ENCODE peak calls at places on chromosomes 11 and 22, in eight cellular contexts. B, I, Z, D, H, T, F and G are unnamed samples.

GRCh38 chr22:47307326-47307725 is 544.9 kb downstream of the TBC1D22A start:
- DNase-seq in B (no peak), I (peak), Z (peak), D (no peak), H (no peak), T (no peak), F (no peak), G (no peak)

GRCh38 chr22:44572414-44573207 is 74.6 kb upstream of the RTL6 start:
- DNase-seq in B (no peak), I (no peak), Z (no peak), D (no peak), H (peak), T (no peak), F (no peak), G (no peak)

GRCh38 chr11:57379732-57380131 is 1.2 kb downstream of the PRG3 start:
- DNase-seq in B (no peak), I (no peak), Z (peak), D (peak), H (no peak), T (no peak), F (peak), G (no peak)

GRCh38 chr11:126561327-126561893 is 205.9 kb downstream of the ST3GAL4 start:
- DNase-seq in B (no peak), I (peak), Z (peak), D (peak), H (no peak), T (no peak), F (peak), G (no peak)

GRCh38 chr11:8239536-8240228 is 24.0 kb downstream of the LMO1 start:
- DNase-seq in B (no peak), I (no peak), Z (no peak), D (no peak), H (no peak), T (no peak), F (no peak), G (no peak)

GRCh38 chr22:45917700-45918454 is 59.1 kb downstream of the WNT7B start:
- DNase-seq in B (no peak), I (no peak), Z (no peak), D (no peak), H (no peak), T (no peak), F (no peak), G (no peak)

GRCh38 chr11:3173795-3174194 is 8.7 kb upstream of the OSBPL5 start:
- DNase-seq in B (no peak), I (no peak), Z (no peak), D (no peak), H (no peak), T (no peak), F (no peak), G (no peak)

GRCh38 chr11:80900265-80900664 is 1459.4 kb upstream of the TENM4 start:
- DNase-seq in B (no peak), I (no peak), Z (no peak), D (no peak), H (no peak), T (no peak), F (no peak), G (no peak)

GRCh38 chr22:25331050-25331449 is 111.6 kb downstream of the CRYBB2 start:
- DNase-seq in B (no peak), I (no peak), Z (no peak), D (no peak), H (no peak), T (no peak), F (no peak), G (no peak)

GRCh38 chr11:123454796-123455195 is 24.7 kb downstream of the GRAMD1B start:
- DNase-seq in B (no peak), I (no peak), Z (no peak), D (no peak), H (no peak), T (no peak), F (no peak), G (no peak)
- H3K4me3 ChIP-seq in B (no peak), I (no peak), Z (no peak), D (no peak), H (no peak), T (no peak), F (no peak), G (no peak)

GRCh38 chr11:112073941-112074811 is at the start of the genes NKAPD1 and PIH1D2:
- DNase-seq in B (peak), I (peak), Z (peak), D (peak), H (peak), T (peak), F (peak), G (peak)
- TF ChIP-seq CTCF in B (no peak), I (no peak), Z (peak), D (peak), H (no peak), T (no peak), F (no peak), G (no peak)

DNA sequence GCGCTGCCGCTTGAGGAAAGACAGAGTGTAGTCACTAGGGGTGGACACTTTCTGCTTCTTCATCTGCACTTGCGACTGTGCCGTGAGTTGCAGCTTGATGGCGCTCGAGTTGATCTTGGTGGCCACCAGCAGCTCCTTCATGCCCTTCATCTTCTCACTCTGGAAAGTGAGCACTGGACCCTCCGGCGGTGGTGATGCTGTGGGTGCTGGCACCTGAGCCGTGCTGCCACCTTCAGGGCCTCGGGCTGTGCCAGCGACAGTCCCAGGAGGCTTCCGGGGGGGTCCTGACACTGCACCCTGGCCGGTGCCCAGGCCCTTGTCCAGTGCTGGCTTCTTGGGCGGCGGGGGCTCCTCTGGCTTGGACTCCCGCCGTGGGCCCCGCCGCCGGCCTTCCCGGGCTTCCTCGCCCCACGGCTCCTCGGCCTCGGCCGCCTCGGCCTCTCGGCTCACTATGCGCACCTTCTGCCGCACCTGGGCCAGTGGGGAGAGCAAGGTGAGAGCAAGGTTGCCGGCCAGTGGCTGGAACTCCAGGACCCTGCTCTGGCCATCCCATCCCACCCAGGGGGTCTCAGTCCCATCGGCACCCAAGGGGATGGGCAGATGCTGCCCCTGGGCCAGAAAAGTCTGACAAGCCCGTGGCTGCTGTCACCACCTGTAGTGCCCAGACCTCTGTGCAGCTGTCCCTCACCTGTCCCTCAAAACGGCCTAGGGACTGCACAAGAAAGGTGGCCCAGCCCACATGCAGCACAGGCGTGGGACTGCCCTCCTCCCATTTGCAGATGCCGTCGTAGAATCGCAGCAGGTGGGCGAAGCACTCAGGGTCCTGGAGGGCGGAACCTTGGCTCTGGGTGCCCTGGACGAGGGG is 1.6 kb upstream of the MAP4K2 start:
- DNase-seq in B (no peak), I (no peak), Z (no peak), D (no peak), H (peak), T (no peak), F (peak), G (no peak)
- H3K4me3 ChIP-seq in B (no peak), I (no peak), Z (no peak), D (no peak), H (no peak), T (no peak), F (peak), G (no peak)

DNA sequence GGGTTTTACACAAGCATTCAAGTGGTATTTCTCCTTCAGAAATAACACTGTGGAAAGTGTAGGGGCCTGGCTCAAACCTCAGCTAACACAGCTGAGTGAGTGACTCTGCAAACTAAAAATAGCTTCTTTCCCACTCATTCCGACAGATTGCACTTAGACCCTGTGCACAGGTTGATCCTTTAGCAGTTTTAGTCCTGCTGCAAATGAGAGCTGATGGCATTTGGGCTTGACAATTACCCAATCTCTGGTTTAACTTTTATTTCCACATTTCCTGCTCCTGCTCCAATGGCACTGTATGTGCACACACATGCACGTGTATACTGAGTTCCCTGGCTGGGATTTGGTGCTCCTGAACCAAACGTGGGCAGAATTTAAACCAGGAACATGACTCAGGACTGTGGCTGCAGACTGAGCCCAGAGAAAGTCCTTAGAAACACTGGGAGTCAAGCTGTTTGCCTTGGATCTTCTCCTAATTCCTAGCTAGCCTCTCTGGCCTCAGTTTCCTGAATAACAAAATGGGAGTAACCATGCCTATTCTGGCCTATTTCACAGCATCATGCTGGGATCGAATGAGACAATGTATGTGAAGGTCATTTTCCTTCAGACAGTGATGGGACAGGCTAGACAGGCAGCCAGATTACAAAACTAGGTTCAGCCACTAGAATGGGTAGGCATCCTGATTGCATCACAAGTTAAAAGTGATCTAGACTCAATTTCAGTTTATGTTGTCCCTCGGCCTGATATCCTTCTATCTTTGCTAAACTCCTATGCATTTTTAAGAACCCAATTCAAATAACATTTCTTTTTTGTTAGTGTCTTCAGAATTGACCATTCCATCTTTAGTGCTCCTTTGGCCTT is 58.2 kb downstream of the SERGEF start:
- DNase-seq in B (no peak), I (no peak), Z (peak), D (no peak), H (no peak), T (no peak), F (no peak), G (no peak)
- TF ChIP-seq CTCF in B (no peak), I (no peak), Z (no peak), D (no peak), H (no peak), T (no peak), F (no peak), G (no peak)